ENCODE peak calls at places on chromosomes 2 and 18, in six cellular contexts. N, L, Y, S, F and O are unnamed samples.

GRCh38 chr2:191314697-191315364 is 69.6 kb downstream of the MYO1B start:
- DNase-seq in F (no peak), S (no peak), Y (no peak), L (no peak), N (no peak), O (no peak)

GRCh38 chr18:48037481-48038271 is 107.2 kb upstream of the SMAD2 start:
- DNase-seq in Y (no peak), S (no peak), N (no peak), L (peak), F (no peak), O (no peak)

GRCh38 chr2:182228073-182228473 is 198.8 kb downstream of the PDE1A start:
- DNase-seq in L (no peak), S (no peak), Y (no peak), N (no peak), F (no peak), O (no peak)

GRCh38 chr2:74374509-74375205 is 5.5 kb downstream of the DCTN1 start:
- DNase-seq in S (peak), L (peak), F (peak), N (peak), Y (no peak), O (no peak)

GRCh38 chr2:209872675-209873074 is 101.0 kb downstream of the UNC80 start:
- DNase-seq in S (peak), L (peak), F (peak), Y (no peak), N (peak), O (no peak)

GRCh38 chr2:188734688-188735087 is 239.5 kb upstream of the COL3A1 start:
- DNase-seq in S (no peak), N (peak), L (no peak), Y (no peak), F (no peak), O (no peak)

GRCh38 chr2:164903944-164904343 is 51.4 kb downstream of the SLC38A11 start:
- DNase-seq in F (no peak), S (no peak), Y (no peak), N (no peak), L (peak), O (no peak)

GRCh38 chr2:117832905-117833613 is 18.6 kb downstream of the DDX18 start:
- DNase-seq in Y (no peak), F (no peak), L (no peak), N (peak), S (no peak), O (no peak)

GRCh38 chr18:31321719-31322118 is 3.8 kb downstream of the DSG1 start:
- DNase-seq in Y (no peak), N (peak), L (no peak), S (no peak), F (no peak), O (no peak)

GRCh38 chr18:8858888-8859511 is 153.6 kb downstream of the MTCL1 start:
- DNase-seq in L (no peak), Y (no peak), S (no peak), N (peak), F (no peak), O (no peak)

GRCh38 chr2:45439788-45440773 is 171.0 kb downstream of the SRBD1 start:
- DNase-seq in Y (no peak), S (no peak), F (no peak), N (no peak), L (no peak), O (no peak)

GRCh38 chr18:42095732-42096377 is 140.8 kb downstream of the PIK3C3 start:
- DNase-seq in N (no peak), F (no peak), L (no peak), Y (no peak), S (no peak), O (no peak)

GRCh38 chr2:222673883-222674282 is 2.4 kb downstream of the MOGAT1 start:
- DNase-seq in F (no peak), Y (no peak), L (no peak), S (no peak), N (no peak), O (no peak)

GRCh38 chr18:28112056-28112470 is 64.9 kb downstream of the CDH2 start:
- DNase-seq in N (peak), S (no peak), Y (no peak), F (no peak), L (no peak), O (no peak)

GRCh38 chr2:239539083-239539775 is 138.4 kb upstream of the HDAC4 start:
- DNase-seq in L (no peak), F (peak), N (no peak), Y (no peak), S (no peak), O (no peak)

GRCh38 chr2:231467016-231467545 is 2.8 kb upstream of the NCL start:
- DNase-seq in N (no peak), S (no peak), L (no peak), Y (no peak), F (no peak), O (no peak)

GRCh38 chr2:172513935-172514586 is 41.8 kb upstream of the PDK1 start:
- DNase-seq in S (peak), F (no peak), N (no peak), L (no peak), Y (no peak), O (no peak)

GRCh38 chr2:27721335-27721734 is 50.2 kb upstream of the MRPL33 start:
- DNase-seq in S (no peak), N (no peak), F (no peak), Y (no peak), L (no peak), O (no peak)

GRCh38 chr2:9739508-9739907 is 103.8 kb upstream of the TAF1B start:
- DNase-seq in F (peak), Y (peak), N (no peak), S (no peak), L (no peak), O (peak)

GRCh38 chr2:207285451-207285771 is 119.7 kb upstream of the KLF7 start:
- DNase-seq in F (no peak), Y (no peak), L (no peak), N (no peak), S (no peak), O (no peak)

GRCh38 chr2:182229288-182229687 is 197.5 kb downstream of the PDE1A start:
- DNase-seq in Y (no peak), F (no peak), L (no peak), N (peak), S (no peak), O (no peak)

GRCh38 chr18:55625875-55626274 is 37.9 kb upstream of the TCF4 start:
- DNase-seq in Y (no peak), N (no peak), F (no peak), L (no peak), S (no peak), O (no peak)

GRCh38 chr2:11625671-11626070 is 44.3 kb downstream of the NTSR2 start:
- DNase-seq in L (no peak), Y (no peak), F (no peak), S (no peak), N (no peak), O (no peak)

GRCh38 chr2:201996681-201997254 is 36.9 kb upstream of the FZD7 start:
- DNase-seq in N (no peak), S (no peak), L (no peak), F (no peak), Y (no peak), O (no peak)

GRCh38 chr2:20600756-20601325 is 50.1 kb downstream of the HS1BP3 start:
- DNase-seq in Y (no peak), L (no peak), S (no peak), N (no peak), F (no peak), O (no peak)

GRCh38 chr2:120985997-120986651 is 250.5 kb downstream of the GLI2 start:
- DNase-seq in S (no peak), L (no peak), Y (no peak), F (no peak), N (no peak), O (no peak)

GRCh38 chr2:143176606-143177005 is 47.4 kb downstream of the ARHGAP15 start:
- DNase-seq in S (no peak), F (no peak), L (no peak), Y (no peak), N (no peak), O (no peak)

GRCh38 chr2:205387350-205388045 is 294.8 kb upstream of the NRP2 start:
- DNase-seq in S (no peak), Y (no peak), N (no peak), F (no peak), L (no peak), O (no peak)

GRCh38 chr2:161352718-161353117 is 44.5 kb downstream of the PSMD14 start:
- DNase-seq in Y (no peak), F (no peak), S (no peak), N (no peak), L (no peak), O (no peak)

GRCh38 chr2:105118960-105119359 is 81.1 kb downstream of the MRPS9 start:
- DNase-seq in S (no peak), Y (no peak), F (no peak), L (no peak), N (no peak), O (no peak)

GRCh38 chr18:55343396-55344073 is 244.5 kb downstream of the TCF4 start:
- DNase-seq in F (no peak), L (no peak), N (peak), Y (no peak), S (no peak), O (no peak)

GRCh38 chr2:10062931-10063365 is 17.3 kb downstream of the CYS1 start:
- DNase-seq in F (no peak), N (no peak), S (no peak), Y (no peak), L (no peak), O (no peak)

GRCh38 chr2:69221512-69221911 is 165.5 kb downstream of the GFPT1 start:
- DNase-seq in F (no peak), L (no peak), N (no peak), S (no peak), Y (no peak), O (no peak)

GRCh38 chr2:69224495-69224803 is 162.6 kb downstream of the GFPT1 start:
- DNase-seq in L (no peak), F (no peak), Y (no peak), N (no peak), S (no peak), O (no peak)

GRCh38 chr2:69222984-69223658 is 163.9 kb downstream of the GFPT1 start:
- DNase-seq in S (no peak), F (no peak), L (peak), N (no peak), Y (no peak), O (no peak)

GRCh38 chr2:69223759-69224494 is 163.1 kb downstream of the GFPT1 start:
- DNase-seq in F (no peak), S (no peak), L (no peak), Y (no peak), N (no peak), O (no peak)

DNA sequence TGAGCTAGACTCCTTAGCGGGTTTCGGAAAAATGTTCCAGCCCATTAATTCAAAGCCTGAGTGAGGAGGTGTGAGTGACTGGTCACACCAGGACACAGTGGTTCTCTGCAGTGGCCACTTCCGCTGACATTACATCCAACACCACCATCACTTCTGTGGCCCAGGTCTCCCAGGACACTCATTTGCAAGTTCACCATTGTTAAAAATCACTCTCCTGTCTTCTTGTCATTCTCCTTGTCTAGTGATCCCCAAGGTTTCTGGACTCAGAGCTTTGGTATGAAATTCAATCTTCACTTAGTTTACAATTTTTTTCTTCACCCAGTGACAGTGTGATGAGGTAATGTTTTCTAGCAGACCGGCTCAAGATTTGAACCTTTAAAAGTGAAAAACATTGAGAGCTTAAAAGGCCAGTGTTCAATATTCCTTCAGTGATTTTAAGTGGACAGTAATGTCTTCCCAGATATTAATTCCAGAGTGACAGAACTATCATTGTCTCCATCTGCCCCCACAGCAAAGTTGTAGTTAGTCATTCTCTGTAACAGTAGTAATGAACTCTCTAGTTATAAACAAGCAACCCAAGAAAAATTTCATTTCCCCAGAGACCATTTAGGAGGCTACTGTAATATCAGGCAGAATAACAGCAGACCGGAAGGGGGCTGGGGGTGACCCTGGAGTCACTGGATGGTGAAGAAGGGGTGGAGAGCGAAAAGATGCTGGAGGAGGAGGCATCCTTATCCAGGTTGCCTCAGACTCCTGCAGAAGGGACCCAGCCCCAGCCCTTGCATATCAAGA is 164.9 kb downstream of the GFPT1 start:
- DNase-seq in F (no peak), L (no peak), Y (no peak), N (peak), S (no peak), O (no peak)
- H3K27ac ChIP-seq in F (no peak), L (no peak), Y (no peak), N (peak), S (no peak), O (no peak)

GRCh38 chr18:24055009-24055804 is 40.7 kb downstream of the TTC39C start:
- DNase-seq in S (no peak), F (no peak), Y (no peak), N (no peak), L (no peak), O (no peak)

GRCh38 chr18:24052053-24052452 is 37.5 kb downstream of the TTC39C start:
- DNase-seq in S (no peak), Y (no peak), F (no peak), N (no peak), L (no peak), O (no peak)

GRCh38 chr18:24054130-24054529 is 39.6 kb downstream of the TTC39C start:
- DNase-seq in S (peak), L (no peak), Y (no peak), F (no peak), N (peak), O (no peak)

GRCh38 chr18:24051256-24051947 is 36.8 kb downstream of the TTC39C start:
- DNase-seq in S (no peak), Y (no peak), N (peak), F (no peak), L (no peak), O (no peak)

GRCh38 chr18:24053211-24053610 is 38.7 kb downstream of the TTC39C start:
- DNase-seq in L (no peak), N (no peak), Y (no peak), S (no peak), F (no peak), O (no peak)
- H3K27ac ChIP-seq in L (no peak), N (no peak), Y (no peak), S (no peak), F (no peak), O (no peak)

GRCh38 chr2:174614261-174614660 is 16.7 kb upstream of the WIPF1 start:
- DNase-seq in F (no peak), S (no peak), L (no peak), N (peak), Y (no peak), O (no peak)
- H3K27ac ChIP-seq in F (no peak), S (no peak), L (no peak), N (peak), Y (no peak), O (no peak)

DNA sequence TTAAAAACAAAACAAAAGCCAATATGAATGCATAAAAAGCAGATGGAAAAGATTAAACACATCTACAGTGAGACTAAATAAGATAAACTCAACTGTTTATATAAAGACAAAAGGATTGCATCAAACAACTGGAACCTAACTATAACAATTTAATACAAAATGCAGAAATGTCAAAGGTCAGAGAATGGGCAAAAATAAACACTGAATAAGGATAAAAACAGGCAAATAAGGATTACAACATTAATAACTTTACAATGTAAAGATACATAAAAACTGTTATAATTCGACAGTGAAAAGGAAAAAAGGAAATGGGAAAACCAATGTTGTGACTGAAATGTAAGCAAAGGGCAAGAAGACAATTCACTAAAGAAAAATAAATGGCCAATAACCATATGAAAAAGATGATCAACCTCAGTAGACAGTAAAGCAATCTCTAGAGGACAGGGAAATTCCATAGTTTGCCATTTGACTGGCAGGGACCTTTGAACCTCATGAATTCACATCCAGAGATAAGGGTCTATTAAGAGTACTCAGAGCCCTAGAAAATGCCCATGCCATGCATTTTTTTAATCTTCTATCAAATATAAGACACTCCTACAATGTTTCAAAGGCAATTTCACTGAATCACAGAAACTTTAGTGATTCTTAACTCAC is 83.7 kb downstream of the TMEM131 start:
- DNase-seq in Y (no peak), S (no peak), L (no peak), N (no peak), F (no peak), O (no peak)
- H3K27ac ChIP-seq in Y (no peak), S (no peak), L (no peak), N (no peak), F (no peak), O (no peak)

DNA sequence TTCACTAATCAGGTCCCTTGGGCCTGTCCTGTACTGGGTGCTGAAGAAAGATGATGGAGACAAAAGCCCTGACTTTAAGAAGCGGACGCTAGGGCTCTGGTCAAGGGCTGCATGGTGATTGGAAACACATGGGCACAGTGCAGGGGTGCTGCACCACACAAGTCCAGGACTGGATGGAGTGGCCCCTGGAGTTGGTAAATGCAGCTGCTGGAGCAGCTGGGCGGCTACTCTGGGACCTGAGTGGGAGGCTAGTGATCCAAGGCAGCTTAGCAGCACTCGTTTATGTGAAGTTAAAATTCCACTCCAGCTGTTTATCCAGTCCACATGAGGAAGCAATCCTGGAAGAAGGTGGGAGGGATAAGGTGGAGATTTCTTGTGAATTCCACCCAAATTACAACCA is 24.9 kb downstream of the MERTK start:
- DNase-seq in N (no peak), Y (no peak), S (no peak), F (no peak), L (no peak), O (no peak)
- H3K27ac ChIP-seq in N (no peak), Y (no peak), S (no peak), F (no peak), L (no peak), O (no peak)

GRCh38 chr2:102062802-102063201 is 71.0 kb downstream of the IL1R2 start:
- DNase-seq in N (no peak), F (no peak), S (no peak), L (no peak), Y (no peak), O (no peak)
- H3K27ac ChIP-seq in N (peak), F (peak), S (no peak), L (peak), Y (no peak), O (peak)

DNA sequence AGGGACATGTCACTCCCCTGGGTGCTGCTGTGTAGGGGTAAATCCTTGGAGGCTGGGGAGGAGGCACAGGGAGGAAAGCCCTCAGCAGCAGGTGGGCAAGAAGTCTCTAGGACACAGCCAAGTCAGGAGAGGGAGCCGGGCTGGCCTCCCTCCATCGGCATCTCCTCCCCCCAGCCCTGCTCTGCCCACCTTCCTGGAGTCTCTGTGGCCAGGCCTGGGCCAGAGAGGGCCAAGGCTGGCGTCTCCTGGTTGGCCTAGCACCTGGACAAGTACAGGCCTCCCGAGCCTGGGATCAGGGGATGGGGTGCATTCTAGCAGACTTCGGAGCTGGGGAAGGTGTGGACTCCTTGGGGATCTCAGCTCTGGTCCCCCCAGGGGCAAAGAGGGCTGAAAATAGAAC is 1.8 kb downstream of the SPEG start:
- DNase-seq in F (peak), L (no peak), Y (no peak), S (no peak), N (no peak), O (no peak)
- H3K27ac ChIP-seq in F (peak), L (no peak), Y (no peak), S (no peak), N (no peak), O (no peak)

GRCh38 chr2:85265304-85265703 is 62.5 kb downstream of the TGOLN2 start:
- DNase-seq in F (peak), Y (no peak), N (no peak), L (no peak), S (peak), O (no peak)
- H3K27ac ChIP-seq in F (no peak), Y (no peak), N (no peak), L (no peak), S (no peak), O (no peak)

GRCh38 chr2:24771099-24771498 is 22.1 kb downstream of the PTRHD1 start:
- DNase-seq in S (no peak), N (no peak), Y (no peak), F (no peak), L (no peak), O (no peak)
- H3K27ac ChIP-seq in S (no peak), N (no peak), Y (no peak), F (no peak), L (no peak), O (no peak)

GRCh38 chr18:22283397-22283796 is 114.0 kb downstream of the GATA6 start:
- DNase-seq in L (no peak), Y (no peak), S (no peak), N (peak), F (no peak), O (no peak)

GRCh38 chr18:22285299-22286140 is 116.1 kb downstream of the GATA6 start:
- DNase-seq in N (no peak), Y (no peak), S (no peak), L (no peak), F (no peak), O (no peak)

GRCh38 chr18:22282311-22283235 is 113.2 kb downstream of the GATA6 start:
- DNase-seq in F (no peak), L (no peak), N (peak), S (no peak), Y (no peak), O (no peak)

GRCh38 chr18:22286576-22286975 is 117.2 kb downstream of the GATA6 start:
- DNase-seq in L (peak), F (no peak), Y (no peak), S (no peak), N (peak), O (peak)

GRCh38 chr18:22284581-22285230 is 115.3 kb downstream of the GATA6 start:
- DNase-seq in F (no peak), Y (no peak), S (no peak), L (no peak), N (no peak), O (no peak)
- H3K27ac ChIP-seq in F (no peak), Y (no peak), S (no peak), L (peak), N (no peak), O (no peak)